ENCODE peak calls at places on chromosomes 2 and 18, in six cellular contexts. W is SW480, Z is GM12878, L is progenitor cell of endocrine pancreas, S is WTC11, A is GM10248. U is an unnamed sample.

GRCh38 chr2:209321076-209321475 is 102.8 kb upstream of the MAP2 start:
- DNase-seq in A (no peak), S (no peak), L (no peak), Z (no peak), W (no peak), U (no peak)

GRCh38 chr2:17878222-17879136 is at the start of gene KCNS3:
- DNase-seq in Z (no peak), A (peak), S (peak), W (peak), L (peak), U (peak)

GRCh38 chr18:48855422-48856377 is 95.1 kb downstream of the SMAD7 start:
- DNase-seq in A (no peak), Z (no peak), W (no peak), L (no peak), S (no peak), U (no peak)

GRCh38 chr2:232075080-232075479 is 113.6 kb downstream of the DIS3L2 start:
- DNase-seq in L (no peak), W (no peak), S (no peak), Z (no peak), A (no peak), U (no peak)

GRCh38 chr2:220279372-220279771 is 651.9 kb downstream of the SLC4A3 start:
- DNase-seq in L (no peak), A (no peak), S (no peak), W (no peak), Z (no peak), U (no peak)

GRCh38 chr2:54561010-54561409 is 104.9 kb downstream of the SPTBN1 start:
- DNase-seq in S (no peak), A (no peak), Z (no peak), L (no peak), W (no peak), U (no peak)

GRCh38 chr18:50194623-50195532 is at the start of gene MYO5B:
- DNase-seq in L (peak), A (peak), W (peak), Z (no peak), S (peak), U (peak)

GRCh38 chr2:9191044-9191481 is 15.5 kb upstream of the ASAP2 start:
- DNase-seq in A (no peak), Z (no peak), S (peak), W (peak), L (no peak), U (no peak)

GRCh38 chr2:73268831-73269685 is 15.2 kb downstream of the FBXO41 start:
- DNase-seq in L (no peak), A (peak), Z (no peak), W (peak), S (peak), U (no peak)

GRCh38 chr18:73696171-73696570 is 451.5 kb downstream of the FBXO15 start:
- DNase-seq in S (no peak), A (no peak), Z (no peak), W (no peak), L (no peak), U (no peak)

GRCh38 chr2:1495676-1496393 is 82.6 kb downstream of the TPO start:
- DNase-seq in L (no peak), A (no peak), W (no peak), Z (no peak), S (peak), U (no peak)

GRCh38 chr2:204321910-204322765 is 223.1 kb upstream of the PARD3B start:
- DNase-seq in Z (no peak), L (no peak), S (no peak), A (no peak), W (peak), U (no peak)

GRCh38 chr2:152635635-152636298 is 81.5 kb downstream of the PRPF40A start:
- DNase-seq in A (peak), Z (no peak), W (peak), L (peak), S (peak), U (peak)

GRCh38 chr2:152134488-152135280 is 35.8 kb upstream of the CACNB4 start:
- DNase-seq in L (no peak), S (no peak), A (peak), Z (peak), W (peak), U (no peak)

GRCh38 chr2:102187191-102188150 is 648 bp downstream of the IL1RL2 start:
- DNase-seq in W (peak), A (peak), S (peak), Z (no peak), L (no peak), U (no peak)

GRCh38 chr2:96145028-96145939 is at the start of gene DUSP2:
- DNase-seq in W (peak), Z (peak), L (no peak), A (peak), S (peak), U (no peak)

GRCh38 chr2:8171608-8172007 is 510.2 kb upstream of the ID2 start:
- DNase-seq in Z (no peak), L (no peak), A (no peak), W (no peak), S (no peak), U (no peak)

GRCh38 chr2:237669628-237670351 is 42.4 kb downstream of the LRRFIP1 start:
- DNase-seq in A (peak), Z (peak), W (peak), S (no peak), L (no peak), U (no peak)

GRCh38 chr18:73121207-73121606 is 253.4 kb upstream of the NETO1 start:
- DNase-seq in S (no peak), A (no peak), L (no peak), W (no peak), Z (no peak), U (no peak)

GRCh38 chr2:216532562-216532961 is 33.9 kb downstream of the RPL37A start:
- DNase-seq in A (no peak), S (no peak), Z (no peak), W (no peak), L (no peak), U (no peak)

GRCh38 chr2:136118819-136119716 is 1.1 kb upstream of the CXCR4 start:
- DNase-seq in Z (no peak), W (peak), A (peak), L (no peak), S (peak), U (no peak)

GRCh38 chr2:16756831-16757644 is 91.4 kb upstream of the CYRIA start:
- DNase-seq in S (peak), Z (peak), W (peak), A (peak), L (peak), U (peak)

GRCh38 chr18:48781041-48781989 is 169.4 kb downstream of the SMAD7 start:
- DNase-seq in S (peak), Z (no peak), L (peak), A (no peak), W (no peak), U (no peak)

GRCh38 chr2:95272299-95272751 is 1.9 kb upstream of the PROM2 start:
- DNase-seq in W (no peak), Z (no peak), S (peak), A (no peak), L (peak), U (no peak)

GRCh38 chr18:62434798-62435197 is 88.0 kb upstream of the ZCCHC2 start:
- DNase-seq in S (no peak), L (no peak), W (no peak), Z (no peak), A (no peak), U (no peak)

GRCh38 chr18:40824291-40824690 is 1130.7 kb upstream of the PIK3C3 start:
- DNase-seq in Z (no peak), A (no peak), W (no peak), L (no peak), S (no peak), U (no peak)

GRCh38 chr2:215002500-215002899 is 135.9 kb downstream of the ABCA12 start:
- DNase-seq in S (peak), L (no peak), W (peak), Z (no peak), A (peak), U (peak)

GRCh38 chr18:415627-416612 is 84.6 kb downstream of the COLEC12 start:
- DNase-seq in S (no peak), Z (no peak), A (no peak), W (peak), L (no peak), U (no peak)

GRCh38 chr18:23856466-23857175 is 157.9 kb upstream of the TTC39C start:
- DNase-seq in W (peak), Z (no peak), S (no peak), A (no peak), L (no peak), U (no peak)

GRCh38 chr2:72233211-72233610 is 85.5 kb upstream of the CYP26B1 start:
- DNase-seq in A (no peak), L (no peak), W (no peak), S (no peak), Z (no peak), U (no peak)

GRCh38 chr2:58054264-58054663 is 7.7 kb downstream of the VRK2 start:
- DNase-seq in A (no peak), W (no peak), S (no peak), L (no peak), Z (no peak), U (no peak)

GRCh38 chr18:37533647-37534565 is 31.7 kb downstream of the CELF4 start:
- DNase-seq in W (no peak), L (no peak), A (no peak), S (peak), Z (no peak), U (no peak)

GRCh38 chr18:51513525-51513924 is 316.0 kb upstream of the MEX3C start:
- DNase-seq in L (no peak), A (no peak), Z (no peak), S (no peak), W (no peak), U (no peak)

GRCh38 chr2:10253596-10254372 is 48.9 kb upstream of the HPCAL1 start:
- DNase-seq in Z (no peak), A (no peak), L (no peak), W (no peak), S (peak), U (no peak)

GRCh38 chr2:239991689-239992314 is 33.3 kb downstream of the NDUFA10 start:
- DNase-seq in W (peak), Z (no peak), S (no peak), A (peak), L (no peak), U (peak)

GRCh38 chr18:28115149-28115550 is 61.8 kb downstream of the CDH2 start:
- DNase-seq in Z (no peak), W (peak), S (no peak), L (no peak), A (no peak), U (no peak)

GRCh38 chr2:213157242-213157641 is 5.8 kb upstream of the IKZF2 start:
- DNase-seq in W (no peak), Z (no peak), L (no peak), A (peak), S (no peak), U (no peak)

GRCh38 chr2:36480596-36480995 is 117.4 kb downstream of the FEZ2 start:
- DNase-seq in Z (no peak), S (no peak), A (no peak), L (no peak), W (no peak), U (no peak)

U was measured in NT2/D1.